ENCODE peak calls at places on chromosomes 2 and 18, in nine cellular contexts. N is DND-41, U is upper lobe of left lung, A is heart right ventricle, R is cardiac muscle cell, P is heart left ventricle, J is mucosa of descending colon, T is left lung, I is aorta. M is an unnamed sample.

GRCh38 chr2:10964076-10964812 is 52.5 kb downstream of the KCNF1 start:
- DNase-seq in I (peak; percentile 41), P (no peak), U (no peak), N (no peak), R (no peak), J (no peak), T (peak; percentile 30), A (no peak), M (no peak)

GRCh38 chr2:115596659-115597375 is 1154.4 kb downstream of the DPP10 start:
- DNase-seq in I (no peak), T (no peak), R (no peak), N (no peak), P (no peak), A (no peak), J (no peak), U (no peak), M (no peak)

GRCh38 chr2:8631465-8632005 is 50.3 kb upstream of the ID2 start:
- DNase-seq in P (no peak), J (no peak), T (peak; percentile 51), R (no peak), I (no peak), N (no peak), U (no peak), A (no peak), M (no peak)

GRCh38 chr2:61670591-61671503 is 132.7 kb upstream of the XPO1 start:
- DNase-seq in T (no peak), P (no peak), A (peak; percentile 28), J (peak; percentile 62), N (no peak), R (peak; percentile 43), I (peak; percentile 53), U (peak; percentile 37), M (no peak)

GRCh38 chr2:3299130-3299529 is 78.5 kb downstream of the EIPR1 start:
- DNase-seq in R (no peak), I (no peak), T (peak; percentile 37), P (peak; percentile 42), J (no peak), A (no peak), U (no peak), N (no peak), M (no peak)

GRCh38 chr2:134899204-134899603 is 19.4 kb upstream of the CCNT2 start:
- DNase-seq in A (no peak), P (no peak), T (no peak), U (no peak), I (no peak), J (no peak), R (no peak), N (no peak), M (no peak)

GRCh38 chr2:134443814-134444480 is 190.1 kb downstream of the MGAT5 start:
- DNase-seq in U (no peak), R (peak; percentile 32), P (no peak), T (no peak), J (no peak), N (no peak), A (no peak), I (no peak), M (no peak)

GRCh38 chr18:60050821-60051220 is 151.0 kb downstream of the PMAIP1 start:
- DNase-seq in P (no peak), U (no peak), R (no peak), A (no peak), I (no peak), J (no peak), N (no peak), T (no peak), M (no peak)

GRCh38 chr2:86468162-86469033 is 27.2 kb downstream of the KDM3A start:
- DNase-seq in R (no peak), N (peak; percentile 61), A (no peak), U (no peak), I (no peak), J (no peak), T (no peak), P (no peak), M (no peak)

GRCh38 chr2:233486778-233487552 is 79.6 kb downstream of the USP40 start:
- DNase-seq in N (no peak), U (no peak), R (peak; percentile 62), J (no peak), I (no peak), T (no peak), A (no peak), P (no peak), M (no peak)

GRCh38 chr2:144432014-144432413 is 87.9 kb downstream of the ZEB2 start:
- DNase-seq in N (no peak), U (no peak), T (no peak), I (no peak), P (no peak), J (no peak), R (no peak), A (no peak), M (no peak)
- H3K4me1 ChIP-seq in N (peaks cover 4% of the 10 kb centered on the region), U (peaks cover 51% of the 10 kb centered on the region), T (peaks cover 14% of the 10 kb centered on the region), I (peaks cover 4% of the 10 kb centered on the region), P (peaks cover 39% of the 10 kb centered on the region), J (peaks cover 3% of the 10 kb centered on the region), R (peaks cover 32% of the 10 kb centered on the region), A (no peaks in the 10 kb centered on the region), M (no peaks in the 10 kb centered on the region)

GRCh38 chr2:46018773-46019593 is 278.2 kb upstream of the EPAS1 start:
- DNase-seq in A (no peak), U (no peak), I (no peak), J (no peak), R (no peak), P (no peak), N (no peak), T (no peak), M (no peak)
- H3K36me3 ChIP-seq in A (no peaks in the 10 kb centered on the region), U (peaks cover 18% of the 10 kb centered on the region), I (no peaks in the 10 kb centered on the region), J (no peaks in the 10 kb centered on the region), R (no peaks in the 10 kb centered on the region), P (no peaks in the 10 kb centered on the region), N (no peaks in the 10 kb centered on the region), T (peaks cover 4% of the 10 kb centered on the region), M (no peaks in the 10 kb centered on the region)

GRCh38 chr2:190418717-190419116 is 10.6 kb downstream of the MFSD6 start:
- DNase-seq in R (no peak), A (no peak), N (no peak), U (no peak), T (no peak), I (no peak), P (no peak), J (no peak), M (no peak)

GRCh38 chr2:190413421-190413820 is 5.3 kb downstream of the MFSD6 start:
- DNase-seq in U (no peak), I (no peak), J (no peak), R (no peak), P (no peak), T (no peak), N (peak; percentile 22), A (no peak), M (no peak)

GRCh38 chr2:190417045-190417842 is 9.1 kb downstream of the MFSD6 start:
- DNase-seq in A (no peak), N (no peak), P (no peak), T (no peak), J (no peak), I (no peak), U (no peak), R (no peak), M (no peak)

GRCh38 chr2:190415251-190415650 is 7.1 kb downstream of the MFSD6 start:
- DNase-seq in T (no peak), R (no peak), A (no peak), P (no peak), I (no peak), U (no peak), N (no peak), J (no peak), M (no peak)

DNA sequence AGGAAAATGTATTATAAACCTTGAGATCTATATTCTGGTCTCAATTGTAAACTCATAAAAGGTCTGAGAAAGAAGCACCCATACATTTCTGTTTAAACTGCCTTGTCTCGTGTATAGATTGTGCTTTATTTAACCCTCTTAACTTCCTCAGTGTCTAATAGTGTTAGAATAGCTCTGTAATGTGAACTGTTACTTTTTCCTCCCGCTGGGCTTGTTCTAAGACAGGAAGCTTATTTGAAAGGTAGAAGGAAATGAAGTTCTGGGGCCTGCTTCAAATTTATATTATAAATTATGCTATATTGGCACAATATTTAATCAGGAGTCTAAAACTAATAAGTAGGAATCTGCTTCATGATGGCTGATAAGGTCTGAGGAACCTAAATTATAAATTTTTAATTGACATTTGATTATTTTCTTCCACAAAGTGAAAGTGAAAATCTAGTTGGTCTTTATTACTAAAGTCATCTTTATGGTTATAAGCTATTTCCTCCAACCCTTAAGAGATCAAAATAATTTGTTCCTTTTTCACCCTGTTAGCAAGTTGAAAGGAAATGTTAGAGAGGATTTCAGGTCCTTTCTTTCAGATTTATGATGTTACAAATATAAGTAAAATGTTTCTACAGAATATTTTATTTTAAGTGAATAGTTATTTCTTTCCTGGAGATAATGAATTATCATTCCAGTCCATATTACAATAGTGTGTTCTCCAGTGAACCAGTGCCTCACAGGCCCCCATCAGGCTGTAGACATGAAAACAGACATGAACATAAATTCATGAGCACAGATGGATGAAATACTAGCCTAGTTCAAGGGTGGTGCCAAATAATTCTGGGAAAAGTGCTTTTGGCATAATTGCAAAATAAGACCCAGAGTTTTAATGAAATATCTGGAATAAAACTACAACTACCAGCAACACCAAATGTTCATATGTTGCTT is 7.9 kb downstream of the MFSD6 start:
- DNase-seq in J (no peak), N (no peak), A (no peak), U (no peak), P (no peak), T (no peak), I (no peak), R (no peak), M (no peak)
- H3K4me3 ChIP-seq in J (no peak overlapping the region), N (no peak overlapping the region), A (no peak overlapping the region), U (no peak overlapping the region), P (no peak overlapping the region), T (no peak overlapping the region), I (no peak overlapping the region), R (no peak overlapping the region), M (no peak overlapping the region)

GRCh38 chr18:75200644-75201272 is 8.2 kb downstream of the PTGR3 start:
- DNase-seq in T (no peak), J (no peak), U (no peak), I (no peak), R (no peak), N (no peak), A (no peak), P (no peak), M (no peak)

GRCh38 chr18:75200071-75200470 is 8.9 kb downstream of the PTGR3 start:
- DNase-seq in N (no peak), P (no peak), A (no peak), J (no peak), I (no peak), U (no peak), R (no peak), T (no peak), M (no peak)

GRCh38 chr18:75199327-75199726 is 9.6 kb downstream of the PTGR3 start:
- DNase-seq in I (no peak), A (no peak), N (no peak), P (no peak), U (no peak), J (no peak), T (no peak), R (peak; percentile 11), M (no peak)

GRCh38 chr18:75201273-75201898 is 7.6 kb downstream of the PTGR3 start:
- DNase-seq in T (no peak), J (no peak), A (no peak), P (no peak), U (no peak), I (no peak), R (no peak), N (no peak), M (no peak)

DNA sequence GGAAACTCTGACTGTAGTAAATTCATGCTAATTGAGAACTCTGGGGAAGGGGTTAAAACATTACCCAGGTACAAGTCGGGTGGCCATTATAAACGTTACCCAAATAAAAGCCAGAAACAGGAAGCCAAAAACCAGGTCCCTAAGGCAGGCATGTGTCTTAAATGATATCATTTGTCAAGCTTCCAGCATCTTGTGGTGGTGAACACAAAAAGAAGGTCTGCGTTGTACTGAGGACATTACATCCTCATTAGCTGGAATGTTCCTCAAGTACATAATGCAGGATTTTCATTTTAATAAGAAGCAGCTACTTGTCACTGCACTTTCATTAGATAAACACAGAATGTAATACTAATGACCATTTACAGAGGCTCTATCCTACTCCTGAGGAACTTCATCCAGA is 10.9 kb downstream of the PTGR3 start:
- DNase-seq in R (peak; percentile 50), J (no peak), U (no peak), N (no peak), P (no peak), A (no peak), T (no peak), I (no peak), M (no peak)
- H3K4me1 ChIP-seq in R (no peaks in the 10 kb centered on the region), J (no peaks in the 10 kb centered on the region), U (no peaks in the 10 kb centered on the region), N (no peaks in the 10 kb centered on the region), P (peaks cover 12% of the 10 kb centered on the region), A (peaks cover 2% of the 10 kb centered on the region), T (peaks cover 3% of the 10 kb centered on the region), I (no peaks in the 10 kb centered on the region), M (no peaks in the 10 kb centered on the region)

M was measured in CD8-positive, alpha-beta T cell.